ENCODE peak calls at places on chromosomes 4 and X, in six cellular contexts. K is H1, M is HepG2, Q is K562, Y is SK-N-SH, B is HCT116. Z is an unnamed sample.

GRCh38 chr4:187354740-187355139 is 631.1 kb upstream of the FAT1 start:
- DNase-seq in K (no peak), B (no peak), Q (no peak), M (no peak), Y (no peak), Z (peak)

GRCh38 chr4:138870739-138871633 is 144.6 kb upstream of the NOCT start:
- DNase-seq in B (peak), Q (peak), M (peak), K (peak), Y (peak), Z (peak)

GRCh38 chr4:8280158-8280875 is 10.8 kb downstream of the HTRA3 start:
- DNase-seq in Y (no peak), Q (no peak), M (no peak), B (no peak), K (no peak), Z (no peak)

GRCh38 chrX:352582-353314 is 34.0 kb downstream of the PPP2R3B start:
- DNase-seq in Y (no peak), K (no peak), B (no peak), Q (no peak), M (no peak), Z (no peak)

GRCh38 chrX:150155396-150156048 is 207.6 kb upstream of the MAMLD1 start:
- DNase-seq in Q (no peak), M (no peak), B (no peak), K (no peak), Y (peak), Z (no peak)

GRCh38 chr4:142845293-142846070 is 619 bp downstream of the INPP4B start:
- DNase-seq in Q (no peak), B (no peak), K (no peak), M (no peak), Y (peak), Z (no peak)

GRCh38 chr4:85474818-85475630 is at the start of gene ARHGAP24:
- DNase-seq in Y (peak), Q (peak), B (peak), M (peak), K (peak), Z (peak)

GRCh38 chr4:99201687-99202086 is 17.4 kb downstream of the ADH6 start:
- DNase-seq in B (no peak), K (no peak), Q (no peak), M (no peak), Y (no peak), Z (peak)

GRCh38 chr4:141652161-141652778 is 15.9 kb downstream of the IL15 start:
- DNase-seq in B (no peak), K (no peak), M (no peak), Q (no peak), Y (no peak), Z (no peak)

GRCh38 chr4:148152868-148153630 is 289.2 kb downstream of the NR3C2 start:
- DNase-seq in K (no peak), M (no peak), Q (no peak), Y (no peak), B (no peak), Z (no peak)

GRCh38 chrX:17242470-17242869 is 132.5 kb upstream of the NHS start:
- DNase-seq in Y (peak), K (peak), B (peak), M (peak), Q (peak), Z (peak)

GRCh38 chr4:1295405-1296055 is 5.8 kb downstream of the MAEA start:
- DNase-seq in B (no peak), K (no peak), Q (no peak), M (no peak), Y (no peak), Z (no peak)

GRCh38 chr4:147714575-147715401 is 17.1 kb upstream of the ARHGAP10 start:
- DNase-seq in Y (no peak), B (no peak), K (no peak), Q (no peak), M (no peak), Z (no peak)

GRCh38 chr4:80393246-80393969 is 57.9 kb downstream of the CFAP299 start:
- DNase-seq in M (no peak), Y (no peak), Q (no peak), B (no peak), K (no peak), Z (no peak)

GRCh38 chr4:4781936-4782754 is 77.3 kb upstream of the MSX1 start:
- DNase-seq in K (no peak), M (no peak), B (no peak), Y (peak), Q (no peak), Z (no peak)

GRCh38 chr4:121669163-121669550 is 27.6 kb downstream of the ANXA5 start:
- DNase-seq in Q (no peak), B (no peak), Y (no peak), K (no peak), M (no peak), Z (no peak)

GRCh38 chrX:2614911-2615310 is 76.2 kb upstream of the CD99 start:
- DNase-seq in Q (no peak), Y (no peak), K (no peak), B (no peak), M (no peak), Z (no peak)

GRCh38 chrX:102959471-102959870 is 22.4 kb downstream of the RAB40AL start:
- DNase-seq in K (no peak), Y (no peak), Q (no peak), B (peak), M (no peak), Z (peak)

GRCh38 chr4:7770675-7771050 is 169.0 kb downstream of the AFAP1 start:
- DNase-seq in Q (no peak), K (no peak), B (no peak), Y (no peak), M (no peak), Z (no peak)

GRCh38 chrX:38166478-38167083 is 54.1 kb downstream of the SRPX start:
- DNase-seq in Y (peak), K (no peak), B (peak), Q (peak), M (peak), Z (no peak)

GRCh38 chr4:22363071-22363470 is 152.8 kb downstream of the ADGRA3 start:
- DNase-seq in Y (no peak), K (no peak), M (no peak), B (no peak), Q (no peak), Z (no peak)

GRCh38 chrX:56811599-56811998 is 82.6 kb downstream of the NBDY start:
- DNase-seq in M (no peak), Q (no peak), K (no peak), B (no peak), Y (no peak), Z (no peak)

GRCh38 chr4:154660052-154660451 is 47.6 kb upstream of the FGG start:
- DNase-seq in M (peak), Q (no peak), K (no peak), Y (no peak), B (no peak), Z (no peak)

GRCh38 chr4:2750719-2751605 is 5.2 kb downstream of the TNIP2 start:
- DNase-seq in Q (no peak), B (no peak), M (no peak), K (no peak), Y (no peak), Z (no peak)

GRCh38 chr4:24770111-24770584 is 25.2 kb upstream of the SOD3 start:
- DNase-seq in M (no peak), K (peak), Y (no peak), B (peak), Q (peak), Z (no peak)

GRCh38 chrX:20988118-20988517 is 386.1 kb upstream of the CNKSR2 start:
- DNase-seq in M (no peak), K (no peak), Q (no peak), Y (no peak), B (no peak), Z (no peak)

GRCh38 chr4:184471872-184472539 is 2.3 kb downstream of the IRF2 start:
- DNase-seq in M (no peak), Y (peak), B (no peak), K (no peak), Q (peak), Z (no peak)

GRCh38 chr4:100147198-100147597 is 43.1 kb downstream of the DDIT4L start:
- DNase-seq in B (no peak), Q (no peak), K (no peak), Y (no peak), M (no peak), Z (no peak)

GRCh38 chr4:157115613-157116340 is 39.8 kb downstream of the GLRB start:
- DNase-seq in B (no peak), M (no peak), K (no peak), Y (no peak), Q (no peak), Z (peak)

GRCh38 chr4:174213734-174214101 is 69.7 kb downstream of the FBXO8 start:
- DNase-seq in M (no peak), Q (no peak), Y (no peak), K (no peak), B (no peak), Z (no peak)

DNA sequence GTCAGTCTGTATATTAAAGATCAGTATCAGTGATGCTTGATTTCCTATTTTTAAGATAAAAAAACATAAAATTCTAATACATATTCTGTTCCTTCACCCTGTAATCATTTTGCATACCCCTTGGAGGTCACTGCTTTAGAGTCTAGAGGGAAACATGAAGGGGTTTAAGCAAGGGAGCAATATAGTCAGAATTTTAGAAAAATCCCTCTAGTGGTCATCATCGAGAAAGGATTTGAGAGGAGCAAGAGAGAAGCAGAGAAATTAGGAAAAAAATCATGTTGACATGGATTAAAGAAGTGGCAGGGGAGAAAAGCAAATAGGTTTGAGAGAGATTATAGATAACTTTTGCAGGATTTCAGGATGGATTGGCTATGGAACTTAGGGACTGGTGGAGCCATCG is 11.1 kb downstream of the APEX2 start:
- DNase-seq in Q (no peak), B (no peak), K (no peak), Y (peak), M (no peak), Z (no peak)
- TF ChIP-seq JUND in Q (no peak), B (no peak), K (no peak), Y (no peak), M (no peak), Z (no peak)

GRCh38 chr4:13821522-13821921 is 194.0 kb upstream of the BOD1L1 start:
- DNase-seq in B (no peak), M (no peak), Y (no peak), Q (no peak), K (peak), Z (no peak)
- TF ChIP-seq JUND in B (no peak), M (no peak), Y (no peak), Q (no peak), K (no peak), Z (no peak)

DNA sequence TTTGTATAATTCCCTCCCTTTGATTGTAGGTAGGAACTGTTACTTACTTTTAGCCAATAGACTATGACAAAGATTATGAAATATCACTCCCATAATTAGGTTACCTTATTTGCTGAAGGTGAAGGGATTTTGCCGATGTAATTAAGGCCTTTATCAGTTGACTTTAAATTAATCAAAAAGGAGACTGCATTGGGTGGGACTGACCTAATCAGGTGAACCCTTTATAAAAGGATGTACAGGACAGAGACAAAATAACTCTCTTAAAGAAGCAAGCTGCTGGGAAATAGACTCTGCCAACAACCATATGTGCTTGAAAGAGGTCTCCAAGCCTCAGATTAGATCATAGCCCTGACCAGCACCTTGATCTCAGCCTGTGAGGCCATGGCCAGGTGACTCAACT is 167.6 kb downstream of the SOX3 start:
- DNase-seq in K (no peak), Y (no peak), B (no peak), Q (no peak), M (no peak), Z (no peak)
- TF ChIP-seq JUND in K (no peak), Y (no peak), B (no peak), Q (no peak), M (no peak), Z (no peak)

GRCh38 chrX:9071031-9071650 is 37.2 kb upstream of the FAM9B start:
- DNase-seq in B (no peak), M (no peak), Q (no peak), Y (no peak), K (no peak), Z (no peak)
- TF ChIP-seq JUND in B (no peak), M (no peak), Q (no peak), Y (no peak), K (no peak), Z (no peak)

GRCh38 chr4:129346760-129347159 is 250.8 kb downstream of the C4orf33 start:
- DNase-seq in M (no peak), Q (no peak), Y (no peak), B (no peak), K (no peak), Z (no peak)

GRCh38 chr4:129342820-129343219 is 246.9 kb downstream of the C4orf33 start:
- DNase-seq in K (no peak), B (no peak), M (peak), Y (no peak), Q (no peak), Z (no peak)

GRCh38 chr4:129345680-129346079 is 249.7 kb downstream of the C4orf33 start:
- DNase-seq in K (no peak), Q (no peak), M (no peak), Y (no peak), B (no peak), Z (no peak)

DNA sequence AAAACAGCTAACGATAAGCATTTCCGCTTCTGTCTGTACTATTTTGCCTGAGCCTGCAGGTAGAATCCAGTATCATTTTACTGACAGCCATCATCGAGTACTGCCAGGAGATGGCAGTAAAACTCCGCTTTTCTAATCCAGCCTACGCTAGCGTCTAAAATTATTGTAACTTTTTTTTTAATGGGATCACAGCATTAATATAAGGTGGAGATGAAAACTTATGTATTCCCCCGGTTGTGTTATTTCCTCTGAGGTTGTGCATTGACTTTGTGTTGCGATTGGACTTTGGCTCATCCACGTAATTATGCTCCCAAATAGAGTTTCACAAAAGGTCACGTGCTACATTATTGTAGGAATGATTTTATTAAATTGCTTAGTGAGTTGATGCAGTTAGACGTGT is 248.1 kb downstream of the C4orf33 start:
- DNase-seq in Y (peak), B (peak), Q (peak), K (no peak), M (peak), Z (peak)
- TF ChIP-seq JUND in Y (no peak), B (no peak), Q (no peak), K (no peak), M (no peak), Z (no peak)

GRCh38 chr4:169612869-169613859 is 781 bp upstream of the NEK1 start:
- DNase-seq in Y (peak), B (peak), K (peak), Q (peak), M (peak), Z (peak)
- TF ChIP-seq JUND in Y (no peak), B (no peak), K (no peak), Q (peak), M (no peak), Z (no peak)